ENCODE peak calls at places on chromosome 7, in nine cellular contexts. One of them, this sample, is unnamed.

GRCh38 chr7:135855836-135856235 is 107.2 kb upstream of the FAM180A start:
- DNase-seq in stomach: no peak
- DNase-seq in H1: no peak
- DNase-seq in prostate gland: no peak
- DNase-seq in sigmoid colon: no peak
- DNase-seq in IMR-90: no peak
- DNase-seq in uterus: no peak
- DNase-seq in transverse colon: no peak
- DNase-seq in esophagus squamous epithelium: no peak
- DNase-seq in this sample: no peak

GRCh38 chr7:117775826-117776623 is 97.2 kb downstream of the CTTNBP2 start:
- DNase-seq in stomach: no peak
- DNase-seq in H1: no peak
- DNase-seq in prostate gland: no peak
- DNase-seq in sigmoid colon: no peak
- DNase-seq in IMR-90: no peak
- DNase-seq in uterus: no peak
- DNase-seq in transverse colon: no peak
- DNase-seq in esophagus squamous epithelium: no peak
- DNase-seq in this sample: no peak

GRCh38 chr7:2709553-2710165 is 21.7 kb downstream of the AMZ1 start:
- DNase-seq in stomach: peak; percentile 82
- DNase-seq in H1: peak; percentile 93
- DNase-seq in prostate gland: peak; percentile 31
- DNase-seq in sigmoid colon: no peak
- DNase-seq in IMR-90: peak; percentile 27
- DNase-seq in uterus: peak; percentile 43
- DNase-seq in transverse colon: peak; percentile 85
- DNase-seq in esophagus squamous epithelium: no peak
- DNase-seq in this sample: peak; percentile 78

GRCh38 chr7:88278881-88279280 is 27.8 kb downstream of the STEAP4 start:
- DNase-seq in stomach: no peak
- DNase-seq in H1: no peak
- DNase-seq in prostate gland: no peak
- DNase-seq in sigmoid colon: no peak
- DNase-seq in IMR-90: no peak
- DNase-seq in uterus: no peak
- DNase-seq in transverse colon: no peak
- DNase-seq in esophagus squamous epithelium: no peak
- DNase-seq in this sample: no peak

GRCh38 chr7:87330942-87331341 is 14.5 kb upstream of the CROT start:
- DNase-seq in stomach: no peak
- DNase-seq in H1: no peak
- DNase-seq in prostate gland: no peak
- DNase-seq in sigmoid colon: no peak
- DNase-seq in IMR-90: no peak
- DNase-seq in uterus: no peak
- DNase-seq in transverse colon: no peak
- DNase-seq in esophagus squamous epithelium: no peak
- DNase-seq in this sample: no peak

GRCh38 chr7:77529279-77529678 is 7.8 kb upstream of the PTPN12 start:
- DNase-seq in stomach: no peak
- DNase-seq in H1: no peak
- DNase-seq in prostate gland: no peak
- DNase-seq in sigmoid colon: no peak
- DNase-seq in IMR-90: no peak
- DNase-seq in uterus: no peak
- DNase-seq in transverse colon: no peak
- DNase-seq in esophagus squamous epithelium: no peak
- DNase-seq in this sample: no peak

GRCh38 chr7:44222074-44222473 is 21.3 kb downstream of the YKT6 start:
- DNase-seq in stomach: no peak
- DNase-seq in H1: no peak
- DNase-seq in prostate gland: no peak
- DNase-seq in sigmoid colon: peak; percentile 41
- DNase-seq in IMR-90: no peak
- DNase-seq in uterus: no peak
- DNase-seq in transverse colon: no peak
- DNase-seq in esophagus squamous epithelium: no peak
- DNase-seq in this sample: peak; percentile 3

GRCh38 chr7:116591202-116592040 is 66.6 kb downstream of the CAV1 start:
- DNase-seq in stomach: no peak
- DNase-seq in H1: no peak
- DNase-seq in prostate gland: no peak
- DNase-seq in sigmoid colon: no peak
- DNase-seq in IMR-90: peak; percentile 52
- DNase-seq in uterus: no peak
- DNase-seq in transverse colon: no peak
- DNase-seq in esophagus squamous epithelium: no peak
- DNase-seq in this sample: no peak

GRCh38 chr7:50962962-50963374 is 180.3 kb upstream of the GRB10 start:
- DNase-seq in stomach: peak; percentile 78
- DNase-seq in H1: no peak
- DNase-seq in prostate gland: peak; percentile 60
- DNase-seq in sigmoid colon: peak; percentile 76
- DNase-seq in IMR-90: no peak
- DNase-seq in uterus: peak; percentile 71
- DNase-seq in transverse colon: peak; percentile 90
- DNase-seq in esophagus squamous epithelium: no peak
- DNase-seq in this sample: peak; percentile 42

DNA sequence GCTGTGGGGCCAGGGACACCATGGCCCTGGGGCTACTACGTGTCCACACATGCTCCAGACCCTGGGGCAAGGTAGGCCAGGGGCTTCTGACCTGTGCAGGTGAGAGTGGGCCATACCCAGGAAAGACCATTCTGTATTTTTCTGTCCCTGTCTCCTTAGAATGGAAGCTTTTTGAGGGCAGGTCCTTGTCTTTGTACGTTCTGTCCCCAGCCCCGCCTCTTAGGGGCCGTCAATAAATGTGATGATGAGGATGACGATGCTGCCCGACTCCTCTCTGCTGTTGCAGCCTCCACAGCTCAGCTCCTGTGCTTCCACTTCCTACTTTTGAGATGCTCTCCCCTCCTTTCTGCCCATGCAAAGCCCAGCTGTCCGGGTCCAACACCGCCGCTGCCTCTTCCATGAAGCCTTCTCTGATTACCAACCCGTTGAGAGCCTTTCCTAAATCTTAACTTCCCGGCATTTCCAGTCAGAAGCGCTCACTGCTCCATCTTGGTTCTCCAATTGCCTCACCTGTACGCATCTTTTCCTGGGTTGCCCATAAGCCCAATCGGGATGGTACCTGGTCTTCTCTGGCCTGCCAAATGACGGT is 4.3 kb downstream of the VPS37D start:
- DNase-seq in stomach: no peak
- DNase-seq in H1: no peak
- DNase-seq in prostate gland: no peak
- DNase-seq in sigmoid colon: no peak
- DNase-seq in IMR-90: no peak
- DNase-seq in uterus: no peak
- DNase-seq in transverse colon: no peak
- DNase-seq in esophagus squamous epithelium: no peak
- DNase-seq in this sample: no peak
- H3K27me3 ChIP-seq in stomach: peaks cover 15% of the 10 kb centered on the region
- H3K27me3 ChIP-seq in H1: no peaks in the 10 kb centered on the region
- H3K27me3 ChIP-seq in prostate gland: no peaks in the 10 kb centered on the region
- H3K27me3 ChIP-seq in sigmoid colon: no peaks in the 10 kb centered on the region
- H3K27me3 ChIP-seq in IMR-90: no peaks in the 10 kb centered on the region
- H3K27me3 ChIP-seq in uterus: no peaks in the 10 kb centered on the region
- H3K27me3 ChIP-seq in transverse colon: peaks cover 14% of the 10 kb centered on the region
- H3K27me3 ChIP-seq in esophagus squamous epithelium: no peaks in the 10 kb centered on the region
- H3K27me3 ChIP-seq in this sample: no peaks in the 10 kb centered on the region

GRCh38 chr7:92699560-92699959 is 109.4 kb upstream of the FAM133B start:
- DNase-seq in stomach: no peak
- DNase-seq in H1: no peak
- DNase-seq in prostate gland: no peak
- DNase-seq in sigmoid colon: no peak
- DNase-seq in IMR-90: peak; percentile 72
- DNase-seq in uterus: no peak
- DNase-seq in transverse colon: no peak
- DNase-seq in esophagus squamous epithelium: no peak
- DNase-seq in this sample: no peak
- TF ChIP-seq POLR2A in stomach: no peak
- TF ChIP-seq POLR2A in H1: no peak
- TF ChIP-seq POLR2A in prostate gland: no peak
- TF ChIP-seq POLR2A in sigmoid colon: no peak
- TF ChIP-seq POLR2A in IMR-90: no peak
- TF ChIP-seq POLR2A in uterus: no peak
- TF ChIP-seq POLR2A in transverse colon: no peak
- TF ChIP-seq POLR2A in esophagus squamous epithelium: no peak
- TF ChIP-seq POLR2A in this sample: no peak

GRCh38 chr7:28346972-28347371 is 65.3 kb upstream of the CREB5 start:
- DNase-seq in stomach: no peak
- DNase-seq in H1: no peak
- DNase-seq in prostate gland: no peak
- DNase-seq in sigmoid colon: no peak
- DNase-seq in IMR-90: peak; percentile 17
- DNase-seq in uterus: no peak
- DNase-seq in transverse colon: no peak
- DNase-seq in esophagus squamous epithelium: no peak
- DNase-seq in this sample: no peak
- H3K27me3 ChIP-seq in stomach: no peaks in the 10 kb centered on the region
- H3K27me3 ChIP-seq in H1: no peaks in the 10 kb centered on the region
- H3K27me3 ChIP-seq in prostate gland: no peaks in the 10 kb centered on the region
- H3K27me3 ChIP-seq in sigmoid colon: no peaks in the 10 kb centered on the region
- H3K27me3 ChIP-seq in IMR-90: no peaks in the 10 kb centered on the region
- H3K27me3 ChIP-seq in uterus: no peaks in the 10 kb centered on the region
- H3K27me3 ChIP-seq in transverse colon: no peaks in the 10 kb centered on the region
- H3K27me3 ChIP-seq in esophagus squamous epithelium: no peaks in the 10 kb centered on the region
- H3K27me3 ChIP-seq in this sample: no peaks in the 10 kb centered on the region

GRCh38 chr7:138352570-138353461 is 107.2 kb upstream of the TRIM24 start:
- DNase-seq in stomach: no peak
- DNase-seq in H1: no peak
- DNase-seq in prostate gland: no peak
- DNase-seq in sigmoid colon: no peak
- DNase-seq in IMR-90: no peak
- DNase-seq in uterus: no peak
- DNase-seq in transverse colon: no peak
- DNase-seq in esophagus squamous epithelium: no peak
- DNase-seq in this sample: peak; percentile 20
- TF ChIP-seq POLR2A in stomach: no peak
- TF ChIP-seq POLR2A in H1: no peak
- TF ChIP-seq POLR2A in prostate gland: no peak
- TF ChIP-seq POLR2A in sigmoid colon: no peak
- TF ChIP-seq POLR2A in IMR-90: no peak
- TF ChIP-seq POLR2A in uterus: no peak
- TF ChIP-seq POLR2A in transverse colon: no peak
- TF ChIP-seq POLR2A in esophagus squamous epithelium: no peak
- TF ChIP-seq POLR2A in this sample: no peak